ENCODE peak calls at places on chromosomes 16 and 17, in six cellular contexts. One of them, this sample, is unnamed.
A peak's percentile ranks its signal among the peaks of the same experiment; 100 is the strongest.

GRCh38 chr17:79813826-79814623 is 17.1 kb upstream of the CBX8 start:
- DNase-seq in astrocyte of the spinal cord: no peak
- DNase-seq in left ventricle myocardium superior: no peak
- DNase-seq in NCI-H1092: no peak
- DNase-seq in A549: no peak
- DNase-seq in activated naive CD8-positive, alpha-beta T cell treated with anti-CD3 and anti-CD28 coated beads, Interleukin-2, amount 50 U/mL, for 24 hours: no peak
- DNase-seq in this sample: no peak

GRCh38 chr17:76271669-76272540 is 6.8 kb downstream of the UBALD2 start:
- DNase-seq in astrocyte of the spinal cord: no peak
- DNase-seq in left ventricle myocardium superior: no peak
- DNase-seq in NCI-H1092: no peak
- DNase-seq in A549: no peak
- DNase-seq in activated naive CD8-positive, alpha-beta T cell treated with anti-CD3 and anti-CD28 coated beads, Interleukin-2, amount 50 U/mL, for 24 hours: peak; percentile 95
- DNase-seq in this sample: no peak

GRCh38 chr16:50515218-50515617 is 33.0 kb upstream of the NKD1 start:
- DNase-seq in astrocyte of the spinal cord: no peak
- DNase-seq in left ventricle myocardium superior: no peak
- DNase-seq in NCI-H1092: no peak
- DNase-seq in A549: no peak
- DNase-seq in activated naive CD8-positive, alpha-beta T cell treated with anti-CD3 and anti-CD28 coated beads, Interleukin-2, amount 50 U/mL, for 24 hours: no peak
- DNase-seq in this sample: no peak

GRCh38 chr17:2847601-2848255 is 51.5 kb downstream of the RAP1GAP2 start:
- DNase-seq in astrocyte of the spinal cord: no peak
- DNase-seq in left ventricle myocardium superior: no peak
- DNase-seq in NCI-H1092: no peak
- DNase-seq in A549: no peak
- DNase-seq in activated naive CD8-positive, alpha-beta T cell treated with anti-CD3 and anti-CD28 coated beads, Interleukin-2, amount 50 U/mL, for 24 hours: no peak
- DNase-seq in this sample: no peak

GRCh38 chr17:17206149-17206912 is at the start of gene PLD6:
- DNase-seq in astrocyte of the spinal cord: peak; percentile 34
- DNase-seq in left ventricle myocardium superior: peak; percentile 85
- DNase-seq in NCI-H1092: peak; percentile 49
- DNase-seq in A549: peak; percentile 72
- DNase-seq in activated naive CD8-positive, alpha-beta T cell treated with anti-CD3 and anti-CD28 coated beads, Interleukin-2, amount 50 U/mL, for 24 hours: peak; percentile 91
- DNase-seq in this sample: peak; percentile 68

GRCh38 chr16:26983426-26983825 is 83.3 kb upstream of the C16orf82 start:
- DNase-seq in astrocyte of the spinal cord: peak; percentile 53
- DNase-seq in left ventricle myocardium superior: no peak
- DNase-seq in NCI-H1092: no peak
- DNase-seq in A549: no peak
- DNase-seq in activated naive CD8-positive, alpha-beta T cell treated with anti-CD3 and anti-CD28 coated beads, Interleukin-2, amount 50 U/mL, for 24 hours: no peak
- DNase-seq in this sample: peak; percentile 38

GRCh38 chr16:81574168-81574567 is 129.6 kb downstream of the CMIP start:
- DNase-seq in astrocyte of the spinal cord: no peak
- DNase-seq in left ventricle myocardium superior: no peak
- DNase-seq in NCI-H1092: no peak
- DNase-seq in A549: no peak
- DNase-seq in activated naive CD8-positive, alpha-beta T cell treated with anti-CD3 and anti-CD28 coated beads, Interleukin-2, amount 50 U/mL, for 24 hours: no peak
- DNase-seq in this sample: no peak

GRCh38 chr16:27154573-27155521 is 48.5 kb upstream of the KDM8 start:
- DNase-seq in astrocyte of the spinal cord: peak; percentile 26
- DNase-seq in left ventricle myocardium superior: peak; percentile 76
- DNase-seq in NCI-H1092: peak; percentile 16
- DNase-seq in A549: peak; percentile 60
- DNase-seq in activated naive CD8-positive, alpha-beta T cell treated with anti-CD3 and anti-CD28 coated beads, Interleukin-2, amount 50 U/mL, for 24 hours: peak; percentile 86
- DNase-seq in this sample: peak; percentile 52

GRCh38 chr16:51818342-51818944 is 667.4 kb upstream of the SALL1 start:
- DNase-seq in astrocyte of the spinal cord: peak; percentile 36
- DNase-seq in left ventricle myocardium superior: peak; percentile 29
- DNase-seq in NCI-H1092: peak; percentile 13
- DNase-seq in A549: no peak
- DNase-seq in activated naive CD8-positive, alpha-beta T cell treated with anti-CD3 and anti-CD28 coated beads, Interleukin-2, amount 50 U/mL, for 24 hours: peak; percentile 6
- DNase-seq in this sample: peak; percentile 83

GRCh38 chr17:10316986-10317834 is 55.6 kb downstream of the MYH13 start:
- DNase-seq in astrocyte of the spinal cord: peak; percentile 3
- DNase-seq in left ventricle myocardium superior: peak; percentile 84
- DNase-seq in NCI-H1092: no peak
- DNase-seq in A549: peak; percentile 50
- DNase-seq in activated naive CD8-positive, alpha-beta T cell treated with anti-CD3 and anti-CD28 coated beads, Interleukin-2, amount 50 U/mL, for 24 hours: peak; percentile 67
- DNase-seq in this sample: peak; percentile 28

This sample was measured in choroid plexus epithelial cell.